ENCODE peak calls at places on chromosome 20, in six cellular contexts. O, L, W, J, V and Z are unnamed samples.

GRCh38 chr20:44364068-44364467 is 8.6 kb downstream of the HNF4A start:
- DNase-seq in O (no peak), L (no peak), W (no peak), J (no peak), V (no peak), Z (no peak)

GRCh38 chr20:43727980-43728590 is 1.3 kb upstream of the GTSF1L start:
- DNase-seq in O (no peak), L (no peak), W (no peak), J (peak; percentile 58), V (peak; percentile 52), Z (no peak)

GRCh38 chr20:62922451-62922921 is 3.8 kb downstream of the DIDO1 start:
- DNase-seq in O (no peak), L (no peak), W (no peak), J (no peak), V (no peak), Z (no peak)

GRCh38 chr20:50283922-50284810 is 93.5 kb downstream of the CEBPB start:
- DNase-seq in O (peak; percentile 55), L (peak; percentile 74), W (no peak), J (no peak), V (peak; percentile 58), Z (no peak)

GRCh38 chr20:21396921-21397340 is 395 bp downstream of the NKX2-4 start:
- DNase-seq in O (no peak), L (no peak), W (peak; percentile 70), J (no peak), V (no peak), Z (peak; percentile 36)

GRCh38 chr20:19397676-19398075 is 185.2 kb downstream of the SLC24A3 start:
- DNase-seq in O (no peak), L (no peak), W (no peak), J (no peak), V (no peak), Z (no peak)

GRCh38 chr20:38143646-38144554 is 21.2 kb downstream of the TGM2 start:
- DNase-seq in O (peak; percentile 32), L (no peak), W (no peak), J (no peak), V (peak; percentile 91), Z (no peak)

GRCh38 chr20:20003088-20003954 is 13.8 kb upstream of the NAA20 start:
- DNase-seq in O (no peak), L (no peak), W (no peak), J (no peak), V (no peak), Z (no peak)

GRCh38 chr20:39421571-39422099 is 459.5 kb downstream of the DHX35 start:
- DNase-seq in O (no peak), L (no peak), W (no peak), J (no peak), V (no peak), Z (no peak)

GRCh38 chr20:4726710-4727391 is 5.1 kb downstream of the PRND start:
- DNase-seq in O (no peak), L (no peak), W (no peak), J (peak; percentile 24), V (no peak), Z (no peak)

GRCh38 chr20:43318749-43319148 is 129.0 kb upstream of the PTPRT start:
- DNase-seq in O (peak; percentile 72), L (no peak), W (no peak), J (no peak), V (no peak), Z (no peak)

GRCh38 chr20:47875302-47876025 is 90.2 kb upstream of the SULF2 start:
- DNase-seq in O (no peak), L (no peak), W (no peak), J (no peak), V (no peak), Z (no peak)

GRCh38 chr20:57391439-57392129 is 388 bp downstream of the RBM38 start:
- DNase-seq in O (peak; percentile 69), L (no peak), W (no peak), J (no peak), V (no peak), Z (no peak)

GRCh38 chr20:50227506-50227905 is 36.9 kb downstream of the CEBPB start:
- DNase-seq in O (no peak), L (no peak), W (no peak), J (no peak), V (no peak), Z (no peak)

GRCh38 chr20:7492257-7492656 is 448.0 kb downstream of the HAO1 start:
- DNase-seq in O (no peak), L (no peak), W (no peak), J (no peak), V (no peak), Z (no peak)

GRCh38 chr20:53623454-53624206 is 30.0 kb upstream of the ZNF217 start:
- DNase-seq in O (peak; percentile 77), L (no peak), W (no peak), J (peak; percentile 60), V (peak; percentile 77), Z (peak; percentile 42)

GRCh38 chr20:17227669-17228623 is 1.1 kb downstream of the PCSK2 start:
- DNase-seq in O (no peak), L (no peak), W (peak; percentile 59), J (no peak), V (no peak), Z (peak; percentile 70)

GRCh38 chr20:54207743-54208491 is at the start of gene PFDN4:
- DNase-seq in O (peak; percentile 95), L (peak; percentile 77), W (peak; percentile 91), J (peak; percentile 64), V (peak; percentile 88), Z (peak; percentile 80)

GRCh38 chr20:18310592-18310991 is 22.3 kb downstream of the ZNF133 start:
- DNase-seq in O (no peak), L (no peak), W (no peak), J (no peak), V (no peak), Z (no peak)

GRCh38 chr20:6714202-6714800 is 53.2 kb upstream of the BMP2 start:
- DNase-seq in O (no peak), L (no peak), W (no peak), J (no peak), V (no peak), Z (no peak)

GRCh38 chr20:51533291-51534172 is 9.0 kb downstream of the NFATC2 start:
- DNase-seq in O (no peak), L (peak; percentile 79), W (no peak), J (no peak), V (peak; percentile 11), Z (no peak)
- TF ChIP-seq MAX in O (no peak), L (peak; percentile 79), W (no peak), J (no peak), V (no peak), Z (no peak)

DNA sequence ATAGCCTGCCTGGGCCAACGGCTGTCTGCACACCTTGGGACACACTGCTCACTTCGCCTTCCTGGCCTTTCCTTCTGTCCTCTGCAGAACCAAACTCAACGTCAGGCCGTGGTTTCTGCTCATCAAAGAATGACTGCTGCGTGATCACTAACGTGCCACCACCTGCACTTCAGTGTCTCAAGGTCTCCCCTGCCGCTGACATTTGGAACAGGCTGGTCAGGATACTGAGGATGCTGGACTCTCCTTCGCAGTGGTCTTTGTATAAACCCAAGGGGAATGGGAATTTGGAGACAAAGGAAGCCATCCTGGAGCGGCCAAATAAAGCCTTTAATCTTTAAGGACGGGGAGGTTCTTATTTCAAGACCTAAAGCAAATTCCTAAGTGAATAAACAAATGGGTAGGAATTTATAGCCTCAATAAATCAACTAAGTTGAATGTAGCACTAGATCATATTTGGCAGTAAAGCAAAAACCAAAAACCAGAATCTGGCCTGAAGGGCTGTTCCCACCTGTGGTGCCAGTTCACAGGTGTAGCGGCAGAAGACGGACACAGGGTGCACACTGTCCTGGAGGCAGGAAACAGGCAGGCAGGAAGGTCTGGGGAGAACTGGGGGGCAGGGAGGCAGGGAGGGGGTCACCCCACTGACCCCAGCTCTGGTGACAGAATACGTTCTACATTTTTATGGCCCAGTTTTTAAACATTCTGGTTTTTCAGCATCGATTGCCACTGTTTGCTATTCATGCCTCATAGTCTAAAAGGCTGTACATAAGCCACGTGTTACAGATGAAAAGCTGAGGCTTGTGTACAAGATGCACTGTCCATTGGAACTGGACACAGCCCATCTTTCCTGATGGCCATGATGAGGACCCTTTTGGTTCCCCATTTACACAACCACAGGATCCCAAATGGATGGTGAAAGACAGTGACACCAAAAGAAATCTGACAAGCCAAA is 36.6 kb downstream of the ABHD12 start:
- DNase-seq in O (no peak), L (no peak), W (no peak), J (no peak), V (no peak), Z (no peak)
- TF ChIP-seq ATF3 in O (no peak), L (no peak), W (no peak), J (no peak), V (no peak), Z (no peak)

GRCh38 chr20:23415958-23416583 is 5.2 kb downstream of the NAPB start:
- DNase-seq in O (no peak), L (no peak), W (no peak), J (no peak), V (no peak), Z (no peak)

GRCh38 chr20:23419657-23419994 is 1.7 kb downstream of the NAPB start:
- DNase-seq in O (no peak), L (no peak), W (no peak), J (no peak), V (no peak), Z (no peak)

GRCh38 chr20:23417861-23418260 is 3.4 kb downstream of the NAPB start:
- DNase-seq in O (no peak), L (no peak), W (no peak), J (no peak), V (no peak), Z (no peak)

GRCh38 chr20:23420943-23421925 is at the start of gene NAPB:
- DNase-seq in O (peak; percentile 86), L (peak; percentile 78), W (peak; percentile 93), J (peak; percentile 68), V (peak; percentile 92), Z (peak; percentile 95)

GRCh38 chr20:23419995-23420901 is 1.0 kb downstream of the NAPB start:
- DNase-seq in O (peak; percentile 36), L (no peak), W (no peak), J (no peak), V (peak; percentile 62), Z (no peak)
- TF ChIP-seq MAX in O (no peak), L (no peak), W (no peak), J (no peak), V (no peak), Z (no peak)

DNA sequence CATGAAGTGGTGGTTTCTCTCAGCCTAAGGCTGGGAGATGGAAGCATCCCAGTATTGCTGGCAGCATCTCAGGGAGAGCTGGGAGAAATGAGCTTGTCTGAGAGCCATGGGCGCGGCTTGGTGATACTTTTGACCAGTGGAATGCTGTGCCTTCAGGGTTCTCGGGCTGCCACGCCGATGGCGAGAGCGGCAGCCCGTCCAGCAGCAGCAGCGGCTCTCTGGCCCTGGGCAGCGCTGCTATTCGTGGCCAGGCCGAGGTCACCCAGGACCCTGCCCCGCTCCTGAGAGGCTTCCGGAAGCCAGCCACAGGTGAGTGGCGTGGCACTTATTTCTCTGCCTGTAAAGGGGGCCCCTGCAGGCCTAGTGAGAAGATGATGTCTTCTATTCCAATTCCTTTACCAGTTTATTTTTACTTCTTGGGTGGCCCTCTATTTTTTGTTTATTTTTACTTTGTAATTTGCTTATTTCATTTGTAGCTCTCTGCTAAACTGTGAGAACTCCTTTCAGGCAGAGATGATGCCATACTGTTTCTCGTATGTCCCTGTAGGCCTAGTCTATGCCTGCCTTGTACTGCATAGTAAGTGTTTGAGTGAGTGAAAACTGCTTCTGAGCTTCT is 71.7 kb downstream of the ASXL1 start:
- DNase-seq in O (no peak), L (no peak), W (no peak), J (no peak), V (no peak), Z (no peak)
- TF ChIP-seq ATF3 in O (no peak), L (no peak), W (no peak), J (no peak), V (no peak), Z (no peak)